ENCODE peak calls at places on chromosomes 13 and 19, in eight cellular contexts. One of them, this sample, is unnamed.

GRCh38 chr13:113192279-113192678 is 16.2 kb downstream of the PCID2 start:
- DNase-seq in astrocyte of the spinal cord: no peak
- DNase-seq in cardiac muscle cell: no peak
- DNase-seq in tibial nerve: no peak
- DNase-seq in choroid plexus epithelial cell: no peak
- DNase-seq in CD8-positive, alpha-beta memory T cell: no peak
- DNase-seq in CD8-positive, alpha-beta T cell: no peak
- DNase-seq in AG04450: no peak
- DNase-seq in this sample: no peak

GRCh38 chr13:107734891-107735620 is 480.3 kb downstream of the LIG4 start:
- DNase-seq in CD8-positive, alpha-beta memory T cell: no peak
- DNase-seq in CD8-positive, alpha-beta T cell: no peak
- DNase-seq in astrocyte of the spinal cord: peak
- DNase-seq in tibial nerve: no peak
- DNase-seq in cardiac muscle cell: no peak
- DNase-seq in choroid plexus epithelial cell: no peak
- DNase-seq in AG04450: no peak
- DNase-seq in this sample: no peak

GRCh38 chr19:42324655-42325307 is 654 bp upstream of the MEGF8 start:
- DNase-seq in CD8-positive, alpha-beta memory T cell: no peak
- DNase-seq in CD8-positive, alpha-beta T cell: no peak
- DNase-seq in AG04450: no peak
- DNase-seq in cardiac muscle cell: no peak
- DNase-seq in tibial nerve: no peak
- DNase-seq in choroid plexus epithelial cell: no peak
- DNase-seq in astrocyte of the spinal cord: no peak
- DNase-seq in this sample: no peak

GRCh38 chr13:74305876-74306275 is 171.7 kb upstream of the KLF12 start:
- DNase-seq in CD8-positive, alpha-beta memory T cell: no peak
- DNase-seq in cardiac muscle cell: no peak
- DNase-seq in tibial nerve: no peak
- DNase-seq in choroid plexus epithelial cell: no peak
- DNase-seq in AG04450: no peak
- DNase-seq in astrocyte of the spinal cord: no peak
- DNase-seq in CD8-positive, alpha-beta T cell: no peak
- DNase-seq in this sample: no peak

GRCh38 chr19:407501-408440 is 1.2 kb downstream of the C2CD4C start:
- DNase-seq in CD8-positive, alpha-beta memory T cell: no peak
- DNase-seq in CD8-positive, alpha-beta T cell: no peak
- DNase-seq in cardiac muscle cell: no peak
- DNase-seq in tibial nerve: no peak
- DNase-seq in choroid plexus epithelial cell: no peak
- DNase-seq in astrocyte of the spinal cord: no peak
- DNase-seq in AG04450: no peak
- DNase-seq in this sample: no peak

GRCh38 chr19:12939292-12939606 is 840 bp downstream of the CALR start:
- DNase-seq in AG04450: no peak
- DNase-seq in tibial nerve: no peak
- DNase-seq in choroid plexus epithelial cell: peak
- DNase-seq in CD8-positive, alpha-beta memory T cell: no peak
- DNase-seq in cardiac muscle cell: no peak
- DNase-seq in astrocyte of the spinal cord: no peak
- DNase-seq in CD8-positive, alpha-beta T cell: no peak
- DNase-seq in this sample: peak

GRCh38 chr19:49117677-49118564 is 1.0 kb downstream of the C19orf73 start:
- DNase-seq in cardiac muscle cell: no peak
- DNase-seq in astrocyte of the spinal cord: no peak
- DNase-seq in CD8-positive, alpha-beta memory T cell: no peak
- DNase-seq in CD8-positive, alpha-beta T cell: no peak
- DNase-seq in AG04450: no peak
- DNase-seq in tibial nerve: no peak
- DNase-seq in choroid plexus epithelial cell: no peak
- DNase-seq in this sample: no peak

GRCh38 chr19:45999653-46000121 is 4.4 kb downstream of the CCDC61 start:
- DNase-seq in AG04450: no peak
- DNase-seq in astrocyte of the spinal cord: no peak
- DNase-seq in choroid plexus epithelial cell: peak
- DNase-seq in CD8-positive, alpha-beta T cell: no peak
- DNase-seq in cardiac muscle cell: no peak
- DNase-seq in CD8-positive, alpha-beta memory T cell: no peak
- DNase-seq in tibial nerve: no peak
- DNase-seq in this sample: no peak

GRCh38 chr13:74438911-74439310 is 304.7 kb upstream of the KLF12 start:
- DNase-seq in AG04450: no peak
- DNase-seq in cardiac muscle cell: no peak
- DNase-seq in CD8-positive, alpha-beta T cell: no peak
- DNase-seq in choroid plexus epithelial cell: no peak
- DNase-seq in astrocyte of the spinal cord: no peak
- DNase-seq in tibial nerve: no peak
- DNase-seq in CD8-positive, alpha-beta memory T cell: no peak
- DNase-seq in this sample: no peak

GRCh38 chr19:19628499-19629134 is 597 bp upstream of the LPAR2 start:
- DNase-seq in CD8-positive, alpha-beta T cell: peak
- DNase-seq in choroid plexus epithelial cell: peak
- DNase-seq in AG04450: no peak
- DNase-seq in astrocyte of the spinal cord: peak
- DNase-seq in cardiac muscle cell: peak
- DNase-seq in CD8-positive, alpha-beta memory T cell: peak
- DNase-seq in tibial nerve: no peak
- DNase-seq in this sample: peak

GRCh38 chr13:51221674-51222509 is at the start of gene FAM124A:
- DNase-seq in cardiac muscle cell: peak
- DNase-seq in CD8-positive, alpha-beta T cell: peak
- DNase-seq in astrocyte of the spinal cord: no peak
- DNase-seq in AG04450: no peak
- DNase-seq in choroid plexus epithelial cell: peak
- DNase-seq in CD8-positive, alpha-beta memory T cell: peak
- DNase-seq in tibial nerve: no peak
- DNase-seq in this sample: no peak

GRCh38 chr19:44308011-44308410 is 3.2 kb upstream of the ZNF235 start:
- DNase-seq in tibial nerve: no peak
- DNase-seq in CD8-positive, alpha-beta memory T cell: no peak
- DNase-seq in astrocyte of the spinal cord: no peak
- DNase-seq in choroid plexus epithelial cell: peak
- DNase-seq in cardiac muscle cell: no peak
- DNase-seq in CD8-positive, alpha-beta T cell: no peak
- DNase-seq in AG04450: no peak
- DNase-seq in this sample: no peak
- H3K4me3 ChIP-seq in tibial nerve: no peak
- H3K4me3 ChIP-seq in CD8-positive, alpha-beta memory T cell: no peak
- H3K4me3 ChIP-seq in astrocyte of the spinal cord: no peak
- H3K4me3 ChIP-seq in choroid plexus epithelial cell: no peak
- H3K4me3 ChIP-seq in cardiac muscle cell: no peak
- H3K4me3 ChIP-seq in CD8-positive, alpha-beta T cell: no peak
- H3K4me3 ChIP-seq in AG04450: no peak
- H3K4me3 ChIP-seq in this sample: no peak

GRCh38 chr13:58298556-58299135 is 667.1 kb downstream of the PCDH17 start:
- DNase-seq in astrocyte of the spinal cord: no peak
- DNase-seq in cardiac muscle cell: no peak
- DNase-seq in CD8-positive, alpha-beta T cell: no peak
- DNase-seq in CD8-positive, alpha-beta memory T cell: no peak
- DNase-seq in tibial nerve: no peak
- DNase-seq in AG04450: no peak
- DNase-seq in choroid plexus epithelial cell: no peak
- DNase-seq in this sample: no peak
- H3K4me3 ChIP-seq in astrocyte of the spinal cord: no peak
- H3K4me3 ChIP-seq in cardiac muscle cell: no peak
- H3K4me3 ChIP-seq in CD8-positive, alpha-beta T cell: no peak
- H3K4me3 ChIP-seq in CD8-positive, alpha-beta memory T cell: no peak
- H3K4me3 ChIP-seq in tibial nerve: no peak
- H3K4me3 ChIP-seq in AG04450: no peak
- H3K4me3 ChIP-seq in choroid plexus epithelial cell: no peak
- H3K4me3 ChIP-seq in this sample: no peak

GRCh38 chr19:10963865-10964264 is 3.0 kb downstream of the SMARCA4 start:
- DNase-seq in AG04450: no peak
- DNase-seq in CD8-positive, alpha-beta T cell: no peak
- DNase-seq in CD8-positive, alpha-beta memory T cell: no peak
- DNase-seq in cardiac muscle cell: no peak
- DNase-seq in tibial nerve: no peak
- DNase-seq in choroid plexus epithelial cell: no peak
- DNase-seq in astrocyte of the spinal cord: no peak
- DNase-seq in this sample: no peak

GRCh38 chr19:10961763-10962536 is 1.1 kb downstream of the SMARCA4 start:
- DNase-seq in astrocyte of the spinal cord: peak
- DNase-seq in CD8-positive, alpha-beta T cell: no peak
- DNase-seq in tibial nerve: no peak
- DNase-seq in cardiac muscle cell: no peak
- DNase-seq in AG04450: no peak
- DNase-seq in CD8-positive, alpha-beta memory T cell: no peak
- DNase-seq in choroid plexus epithelial cell: no peak
- DNase-seq in this sample: no peak

GRCh38 chr19:10961073-10961762 is 388 bp downstream of the SMARCA4 start:
- DNase-seq in CD8-positive, alpha-beta T cell: no peak
- DNase-seq in astrocyte of the spinal cord: no peak
- DNase-seq in choroid plexus epithelial cell: no peak
- DNase-seq in CD8-positive, alpha-beta memory T cell: no peak
- DNase-seq in tibial nerve: peak
- DNase-seq in cardiac muscle cell: peak
- DNase-seq in AG04450: no peak
- DNase-seq in this sample: no peak

GRCh38 chr19:10964903-10965302 is 4.1 kb downstream of the SMARCA4 start:
- DNase-seq in CD8-positive, alpha-beta memory T cell: no peak
- DNase-seq in choroid plexus epithelial cell: no peak
- DNase-seq in AG04450: no peak
- DNase-seq in astrocyte of the spinal cord: no peak
- DNase-seq in CD8-positive, alpha-beta T cell: no peak
- DNase-seq in cardiac muscle cell: no peak
- DNase-seq in tibial nerve: no peak
- DNase-seq in this sample: no peak

DNA sequence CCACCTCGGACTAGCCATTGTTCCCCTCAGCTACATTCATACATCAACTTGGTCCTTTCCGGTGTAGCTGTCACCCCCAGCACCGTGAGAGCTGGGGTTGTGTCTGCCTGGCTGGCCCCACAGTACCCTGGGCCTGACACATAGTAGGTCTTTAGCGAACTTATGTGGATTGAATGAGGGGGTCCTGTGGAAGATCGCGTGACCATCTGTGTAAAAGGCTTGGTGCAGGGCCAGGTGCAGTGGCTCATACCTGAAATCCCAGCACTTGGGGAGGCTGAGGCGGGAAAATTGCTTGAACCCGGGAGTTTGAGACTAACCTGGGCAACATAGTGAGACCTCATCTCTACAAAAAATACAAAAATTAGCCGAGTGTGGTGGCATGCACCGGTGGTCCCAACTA is 2.0 kb downstream of the SMARCA4 start:
- DNase-seq in choroid plexus epithelial cell: no peak
- DNase-seq in CD8-positive, alpha-beta memory T cell: no peak
- DNase-seq in AG04450: no peak
- DNase-seq in CD8-positive, alpha-beta T cell: no peak
- DNase-seq in cardiac muscle cell: no peak
- DNase-seq in tibial nerve: no peak
- DNase-seq in astrocyte of the spinal cord: no peak
- DNase-seq in this sample: no peak
- H3K4me3 ChIP-seq in choroid plexus epithelial cell: peak
- H3K4me3 ChIP-seq in CD8-positive, alpha-beta memory T cell: no peak
- H3K4me3 ChIP-seq in AG04450: peak
- H3K4me3 ChIP-seq in CD8-positive, alpha-beta T cell: no peak
- H3K4me3 ChIP-seq in cardiac muscle cell: peak
- H3K4me3 ChIP-seq in tibial nerve: no peak
- H3K4me3 ChIP-seq in astrocyte of the spinal cord: no peak
- H3K4me3 ChIP-seq in this sample: no peak

GRCh38 chr13:39401091-39401647 is 201.8 kb downstream of the LHFPL6 start:
- DNase-seq in astrocyte of the spinal cord: no peak
- DNase-seq in AG04450: no peak
- DNase-seq in tibial nerve: no peak
- DNase-seq in choroid plexus epithelial cell: no peak
- DNase-seq in CD8-positive, alpha-beta memory T cell: no peak
- DNase-seq in cardiac muscle cell: no peak
- DNase-seq in CD8-positive, alpha-beta T cell: no peak
- DNase-seq in this sample: no peak
- H3K4me3 ChIP-seq in astrocyte of the spinal cord: no peak
- H3K4me3 ChIP-seq in AG04450: no peak
- H3K4me3 ChIP-seq in tibial nerve: no peak
- H3K4me3 ChIP-seq in choroid plexus epithelial cell: no peak
- H3K4me3 ChIP-seq in CD8-positive, alpha-beta memory T cell: no peak
- H3K4me3 ChIP-seq in cardiac muscle cell: no peak
- H3K4me3 ChIP-seq in CD8-positive, alpha-beta T cell: no peak
- H3K4me3 ChIP-seq in this sample: no peak

DNA sequence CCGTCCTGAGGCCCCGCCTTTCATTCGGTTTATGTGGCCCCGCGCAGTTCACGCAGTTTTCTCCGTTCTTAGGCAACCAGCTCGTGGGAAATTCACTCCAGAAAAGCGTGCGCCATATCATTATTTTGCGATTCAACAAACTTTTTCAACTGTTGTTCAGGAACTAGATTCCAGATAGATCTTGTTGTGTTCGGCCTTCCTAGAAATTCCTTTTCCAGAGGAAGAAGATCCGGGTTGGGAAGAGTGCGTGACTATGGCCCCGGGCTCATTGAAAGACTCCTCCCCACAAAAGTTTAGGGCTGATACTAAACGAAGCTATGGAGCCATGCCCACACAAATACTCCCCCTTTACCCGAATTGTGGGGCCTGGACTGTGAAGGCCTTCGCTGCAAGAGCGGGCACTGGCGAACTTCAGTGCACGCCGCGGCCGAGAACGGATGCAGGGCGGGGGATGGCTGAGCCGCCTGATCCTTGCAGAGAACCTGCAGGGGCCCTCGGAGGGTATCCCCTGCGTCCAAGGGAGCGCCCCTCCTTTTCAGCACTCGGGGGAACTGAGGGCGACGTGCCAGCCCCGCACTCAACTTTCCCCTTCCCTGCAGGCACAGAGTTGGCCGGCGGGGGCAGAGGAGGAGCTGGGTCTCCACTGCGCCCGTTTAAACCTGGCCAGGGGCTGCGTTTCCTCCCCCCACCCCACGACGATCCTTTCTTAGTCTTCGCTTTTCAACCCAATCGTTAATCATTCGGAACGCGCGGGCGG is 904 bp upstream of the SOX1 start:
- DNase-seq in cardiac muscle cell: no peak
- DNase-seq in choroid plexus epithelial cell: no peak
- DNase-seq in tibial nerve: no peak
- DNase-seq in CD8-positive, alpha-beta T cell: no peak
- DNase-seq in AG04450: no peak
- DNase-seq in CD8-positive, alpha-beta memory T cell: no peak
- DNase-seq in astrocyte of the spinal cord: no peak
- DNase-seq in this sample: no peak
- H3K4me3 ChIP-seq in cardiac muscle cell: peak
- H3K4me3 ChIP-seq in choroid plexus epithelial cell: no peak
- H3K4me3 ChIP-seq in tibial nerve: peak
- H3K4me3 ChIP-seq in CD8-positive, alpha-beta T cell: peak
- H3K4me3 ChIP-seq in AG04450: no peak
- H3K4me3 ChIP-seq in CD8-positive, alpha-beta memory T cell: peak
- H3K4me3 ChIP-seq in astrocyte of the spinal cord: peak
- H3K4me3 ChIP-seq in this sample: peak

This sample was measured in skeletal muscle cell.